ENCODE peak calls at places on chromosomes 13 and 19, in ten cellular contexts. H is AG09319, S is mesenteric fat pad, O is D721Med, P is H54, V is T-helper 2 cell, Z is mesendoderm, J is SK-MEL-5, C is GM10248, X is iris pigment epithelial cell. U is an unnamed sample.

GRCh38 chr13:85286081-85286480 is 513.1 kb downstream of the SLITRK6 start:
- DNase-seq in J (no peak), O (no peak), Z (no peak), H (no peak), S (no peak), V (no peak), C (no peak), P (no peak), X (no peak), U (peak; percentile 37)

GRCh38 chr19:12723643-12724426 is at the start of gene TNPO2:
- DNase-seq in J (peak; percentile 70), V (peak; percentile 84), C (peak; percentile 81), Z (peak; percentile 91), H (no peak), O (peak; percentile 71), P (no peak), S (no peak), X (peak; percentile 71), U (peak; percentile 67)

GRCh38 chr19:47631681-47632446 is 22.9 kb downstream of the BICRA start:
- DNase-seq in H (no peak), V (no peak), S (no peak), J (no peak), Z (no peak), P (no peak), C (no peak), X (no peak), O (no peak), U (no peak)

GRCh38 chr13:76725211-76725610 is 161.0 kb downstream of the KCTD12 start:
- DNase-seq in H (peak; percentile 30), Z (no peak), S (no peak), X (peak; percentile 77), C (no peak), P (no peak), J (no peak), V (no peak), O (no peak), U (peak; percentile 67)

GRCh38 chr13:99290890-99291289 is 16.3 kb downstream of the GPR183 start:
- DNase-seq in Z (no peak), X (no peak), O (no peak), J (no peak), C (no peak), P (no peak), S (no peak), H (no peak), V (peak; percentile 81), U (no peak)

GRCh38 chr19:45477713-45478453 is 10.1 kb downstream of the FOSB start:
- DNase-seq in O (no peak), S (no peak), V (peak; percentile 24), P (no peak), X (no peak), H (no peak), C (no peak), J (no peak), Z (peak; percentile 67), U (no peak)

GRCh38 chr19:55585658-55586339 is 5.2 kb upstream of the ZNF579 start:
- DNase-seq in X (peak; percentile 87), C (peak; percentile 67), V (peak; percentile 27), S (no peak), P (peak; percentile 97), J (peak; percentile 66), O (peak; percentile 70), H (no peak), Z (peak; percentile 63), U (peak; percentile 79)

GRCh38 chr13:101514695-101515275 is 62.3 kb downstream of the ITGBL1 start:
- DNase-seq in O (no peak), H (no peak), P (no peak), J (peak; percentile 77), X (peak; percentile 77), V (peak; percentile 30), S (no peak), Z (peak; percentile 56), C (peak; percentile 4), U (peak; percentile 76)

GRCh38 chr13:114025432-114026127 is 51.7 kb upstream of the C13orf46 start:
- DNase-seq in V (no peak), X (peak; percentile 58), H (no peak), J (no peak), C (no peak), O (no peak), S (no peak), P (no peak), Z (no peak), U (peak; percentile 74)

GRCh38 chr13:57630661-57631606 is 610 bp upstream of the PCDH17 start:
- DNase-seq in P (no peak), Z (peak; percentile 30), C (no peak), V (peak; percentile 2), H (no peak), S (no peak), J (peak; percentile 31), X (peak; percentile 23), O (no peak), U (no peak)

GRCh38 chr19:42542791-42543190 is 14.5 kb upstream of the CEACAM1 start:
- DNase-seq in V (no peak), P (no peak), S (peak; percentile 41), X (no peak), Z (no peak), H (no peak), O (no peak), C (no peak), J (no peak), U (no peak)

GRCh38 chr13:95500136-95500718 is 52.3 kb upstream of the CLDN10 start:
- DNase-seq in V (no peak), S (no peak), J (no peak), X (no peak), H (no peak), O (no peak), C (no peak), Z (peak; percentile 37), P (no peak), U (no peak)

GRCh38 chr19:17579523-17580244 is 24.2 kb downstream of the COLGALT1 start:
- DNase-seq in Z (peak; percentile 90), P (peak; percentile 93), V (peak; percentile 14), X (peak; percentile 63), J (peak; percentile 94), C (peak; percentile 83), H (no peak), S (no peak), O (no peak), U (peak; percentile 67)

GRCh38 chr13:48630791-48631190 is 22.9 kb upstream of the CYSLTR2 start:
- DNase-seq in O (no peak), Z (no peak), C (no peak), V (no peak), P (no peak), X (no peak), J (no peak), H (no peak), S (no peak), U (no peak)

GRCh38 chr13:35714588-35714987 is 238.1 kb upstream of the MAB21L1 start:
- DNase-seq in H (no peak), S (peak; percentile 73), O (no peak), X (no peak), C (no peak), P (no peak), Z (no peak), V (no peak), J (peak; percentile 27), U (no peak)

GRCh38 chr13:27481766-27482165 is 31.4 kb upstream of the MTIF3 start:
- DNase-seq in S (peak; percentile 88), O (peak; percentile 51), Z (peak; percentile 84), P (peak; percentile 17), H (no peak), C (no peak), X (peak; percentile 36), J (peak; percentile 79), V (peak; percentile 19), U (peak; percentile 51)

GRCh38 chr19:49340069-49340864 is 5.1 kb downstream of the CD37 start:
- DNase-seq in O (peak; percentile 99), C (peak; percentile 94), Z (peak; percentile 79), P (no peak), J (no peak), H (no peak), S (peak; percentile 90), V (no peak), X (peak; percentile 36), U (no peak)

GRCh38 chr13:29920018-29920643 is 69.7 kb upstream of the UBL3 start:
- DNase-seq in X (peak; percentile 12), O (no peak), C (no peak), Z (no peak), J (no peak), V (no peak), H (no peak), S (no peak), P (no peak), U (no peak)

GRCh38 chr13:93716623-93717022 is 490.0 kb downstream of the GPC6 start:
- DNase-seq in C (no peak), V (no peak), J (no peak), X (peak; percentile 46), Z (no peak), S (no peak), O (no peak), P (no peak), H (no peak), U (no peak)

GRCh38 chr13:23547000-23547590 is 23.1 kb upstream of the TNFRSF19 start:
- DNase-seq in P (no peak), X (no peak), J (peak; percentile 91), Z (peak; percentile 31), S (no peak), O (no peak), C (no peak), H (no peak), V (no peak), U (peak; percentile 47)

GRCh38 chr19:1079566-1080111 is 12.7 kb downstream of the ARHGAP45 start:
- DNase-seq in S (no peak), C (no peak), V (peak; percentile 94), Z (no peak), X (no peak), P (no peak), O (no peak), H (no peak), J (no peak), U (no peak)

GRCh38 chr19:2517881-2518601 is 42.1 kb downstream of the GADD45B start:
- DNase-seq in O (no peak), V (no peak), X (peak; percentile 36), J (no peak), C (no peak), P (no peak), Z (peak; percentile 62), S (no peak), H (no peak), U (no peak)

GRCh38 chr19:5397804-5398692 is 57.2 kb upstream of the ZNRF4 start:
- DNase-seq in P (no peak), X (peak; percentile 20), V (no peak), O (no peak), H (no peak), S (no peak), C (no peak), J (peak; percentile 24), Z (peak; percentile 94), U (peak; percentile 3)

GRCh38 chr19:18053571-18054219 is 33.0 kb downstream of the IL12RB1 start:
- DNase-seq in O (no peak), J (no peak), C (no peak), S (no peak), Z (no peak), H (peak; percentile 76), V (no peak), P (no peak), X (peak; percentile 67), U (peak; percentile 20)

GRCh38 chr13:51549050-51549449 is 35.2 kb upstream of the WDFY2 start:
- DNase-seq in X (no peak), H (no peak), O (no peak), J (no peak), V (peak; percentile 45), C (peak; percentile 31), P (no peak), S (no peak), Z (peak; percentile 75), U (no peak)

GRCh38 chr13:60583911-60584753 is 187.1 kb downstream of the TDRD3 start:
- DNase-seq in O (no peak), J (no peak), V (peak; percentile 30), Z (peak; percentile 83), P (no peak), C (no peak), S (no peak), H (peak; percentile 59), X (peak; percentile 88), U (peak; percentile 66)

GRCh38 chr13:50575138-50575537 is 268.4 kb downstream of the DLEU7 start:
- DNase-seq in H (no peak), J (no peak), C (no peak), Z (no peak), X (no peak), O (no peak), V (no peak), S (no peak), P (no peak), U (no peak)

GRCh38 chr13:113628291-113629270 is 29.4 kb downstream of the ATP4B start:
- DNase-seq in P (no peak), J (no peak), V (no peak), O (no peak), Z (no peak), C (no peak), X (no peak), H (no peak), S (no peak), U (no peak)